ENCODE peak calls at places on chromosomes 6 and 20, in seven cellular contexts. B is CD8-positive, alpha-beta T cell; H is mammary epithelial cell; F is osteoblast; T is hepatocyte; X is lower lobe of right lung; Y is left lung. R is an unnamed sample.

GRCh38 chr20:37475258-37475657 is 45.8 kb upstream of the NNAT start:
- DNase-seq in B (no peak), H (no peak), F (no peak), T (no peak), X (no peak), Y (no peak), R (no peak)

GRCh38 chr6:104953410-104953953 is 3.4 kb upstream of the LIN28B start:
- DNase-seq in B (no peak), H (no peak), F (no peak), T (peak; percentile 19), X (no peak), Y (no peak), R (no peak)

GRCh38 chr6:27138837-27139752 is 108.4 kb upstream of the PRSS16 start:
- DNase-seq in B (peak; percentile 41), H (no peak), F (peak; percentile 52), T (peak; percentile 65), X (peak; percentile 60), Y (peak; percentile 80), R (no peak)

GRCh38 chr6:17705428-17705777 is 1.3 kb downstream of the NUP153 start:
- DNase-seq in B (no peak), H (peak; percentile 59), F (peak; percentile 75), T (peak; percentile 51), X (no peak), Y (no peak), R (peak; percentile 17)

GRCh38 chr20:2816583-2817340 is 598 bp downstream of the TMEM239 start:
- DNase-seq in B (no peak), H (no peak), F (no peak), T (no peak), X (no peak), Y (no peak), R (no peak)

GRCh38 chr6:124770784-124771183 is 191.5 kb upstream of the RNF217 start:
- DNase-seq in B (no peak), H (no peak), F (no peak), T (no peak), X (no peak), Y (no peak), R (no peak)

GRCh38 chr20:4026093-4026601 is 10.8 kb upstream of the RNF24 start:
- DNase-seq in B (no peak), H (peak; percentile 69), F (peak; percentile 95), T (peak; percentile 53), X (no peak), Y (no peak), R (peak; percentile 36)

GRCh38 chr6:156832166-156832743 is 55.1 kb downstream of the ARID1B start:
- DNase-seq in B (no peak), H (peak; percentile 35), F (peak; percentile 59), T (no peak), X (no peak), Y (no peak), R (no peak)

GRCh38 chr6:131652472-131652871 is 15.4 kb downstream of the ENPP3 start:
- DNase-seq in B (no peak), H (peak; percentile 32), F (no peak), T (peak; percentile 54), X (no peak), Y (no peak), R (peak; percentile 26)

GRCh38 chr20:61757678-61758555 is 307.8 kb downstream of the TAF4 start:
- DNase-seq in B (no peak), H (peak; percentile 47), F (peak; percentile 73), T (no peak), X (peak; percentile 38), Y (no peak), R (no peak)

GRCh38 chr20:11676618-11677289 is 240.9 kb upstream of the BTBD3 start:
- DNase-seq in B (no peak), H (peak; percentile 27), F (peak; percentile 80), T (peak; percentile 73), X (no peak), Y (no peak), R (no peak)

GRCh38 chr6:63839485-63839884 is 203.9 kb downstream of the PHF3 start:
- DNase-seq in B (no peak), H (no peak), F (no peak), T (no peak), X (no peak), Y (no peak), R (no peak)

GRCh38 chr6:154292855-154293519 is 63.6 kb downstream of the IPCEF1 start:
- DNase-seq in B (no peak), H (peak; percentile 52), F (peak; percentile 77), T (peak; percentile 21), X (no peak), Y (no peak), R (no peak)

GRCh38 chr6:111441678-111442243 is 41.3 kb downstream of the REV3L start:
- DNase-seq in B (no peak), H (no peak), F (no peak), T (no peak), X (peak; percentile 47), Y (no peak), R (no peak)

GRCh38 chr6:168089186-168090063 is 10.4 kb upstream of the FRMD1 start:
- DNase-seq in B (no peak), H (no peak), F (no peak), T (no peak), X (peak; percentile 32), Y (peak; percentile 60), R (no peak)

GRCh38 chr6:123118811-123119210 is 122.8 kb downstream of the CLVS2 start:
- DNase-seq in B (no peak), H (peak; percentile 28), F (no peak), T (peak; percentile 23), X (no peak), Y (no peak), R (no peak)

GRCh38 chr6:158609455-158610155 is 34.9 kb downstream of the DYNLT1 start:
- DNase-seq in B (no peak), H (no peak), F (no peak), T (no peak), X (no peak), Y (no peak), R (no peak)

GRCh38 chr6:158610319-158610968 is 34.1 kb downstream of the DYNLT1 start:
- DNase-seq in B (no peak), H (no peak), F (no peak), T (no peak), X (no peak), Y (no peak), R (no peak)

GRCh38 chr6:158608221-158608620 is 36.3 kb downstream of the DYNLT1 start:
- DNase-seq in B (no peak), H (no peak), F (no peak), T (no peak), X (no peak), Y (no peak), R (no peak)

GRCh38 chr6:158611039-158611438 is 33.5 kb downstream of the DYNLT1 start:
- DNase-seq in B (no peak), H (no peak), F (no peak), T (no peak), X (no peak), Y (no peak), R (no peak)

DNA sequence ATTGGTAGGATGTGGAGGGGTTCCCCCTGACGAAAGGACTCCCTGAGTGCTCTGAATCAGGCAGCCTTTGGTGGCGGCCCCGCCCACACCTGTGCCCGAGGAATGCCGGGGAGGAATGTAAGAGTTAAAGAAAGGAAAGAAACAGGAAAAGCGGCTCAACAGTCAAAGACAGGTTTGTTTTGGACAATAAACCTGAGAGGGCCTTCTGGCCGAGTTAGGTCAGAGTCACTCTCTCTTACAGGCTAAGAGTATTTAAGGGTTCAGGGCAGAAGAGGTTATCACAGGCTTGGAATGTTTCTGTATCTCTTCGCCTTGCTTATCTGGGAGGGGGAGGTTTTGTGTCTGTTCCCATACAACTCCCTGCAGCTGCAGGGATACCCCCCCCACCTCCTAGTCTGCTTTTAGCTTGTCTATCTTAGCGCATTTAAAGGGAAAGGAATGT is 32.9 kb downstream of the DYNLT1 start:
- DNase-seq in B (no peak), H (peak; percentile 40), F (no peak), T (peak; percentile 73), X (no peak), Y (peak; percentile 86), R (no peak)
- H3K36me3 ChIP-seq in B (peaks cover 20% of the 10 kb centered on the region), H (peaks cover 29% of the 10 kb centered on the region), F (peaks cover 55% of the 10 kb centered on the region), T (peaks cover 5% of the 10 kb centered on the region), X (peaks cover 55% of the 10 kb centered on the region), Y (peaks cover 75% of the 10 kb centered on the region), R (peaks cover 6% of the 10 kb centered on the region)

GRCh38 chr20:57250607-57251343 is 15.7 kb downstream of the BMP7 start:
- DNase-seq in B (no peak), H (no peak), F (no peak), T (no peak), X (no peak), Y (no peak), R (no peak)

GRCh38 chr20:57249772-57250171 is 16.7 kb downstream of the BMP7 start:
- DNase-seq in B (no peak), H (no peak), F (no peak), T (no peak), X (no peak), Y (no peak), R (no peak)

GRCh38 chr20:57251949-57252348 is 14.5 kb downstream of the BMP7 start:
- DNase-seq in B (no peak), H (no peak), F (no peak), T (no peak), X (no peak), Y (no peak), R (no peak)

GRCh38 chr20:57252559-57253162 is 13.8 kb downstream of the BMP7 start:
- DNase-seq in B (no peak), H (no peak), F (no peak), T (no peak), X (no peak), Y (no peak), R (no peak)

DNA sequence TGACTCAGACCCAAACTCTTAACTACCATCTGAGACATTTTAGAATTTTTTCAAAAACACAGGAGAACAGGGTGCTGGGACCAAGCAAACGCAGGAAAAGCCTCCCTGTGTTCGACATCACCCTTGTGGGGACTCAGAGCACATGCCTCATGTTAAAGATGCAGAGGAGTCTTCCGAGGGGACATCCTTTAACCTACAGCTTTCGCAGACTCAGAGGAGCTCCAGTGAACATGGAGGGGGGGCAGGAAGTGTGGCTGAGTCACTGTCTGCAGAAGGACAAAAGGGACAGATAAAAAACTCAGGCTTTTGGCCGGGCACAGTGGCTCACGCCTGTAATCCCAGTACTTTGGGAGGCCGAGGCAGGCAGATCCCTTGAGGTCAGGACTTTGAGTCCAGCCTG is 15.1 kb downstream of the BMP7 start:
- DNase-seq in B (no peak), H (no peak), F (no peak), T (no peak), X (no peak), Y (no peak), R (no peak)
- H3K4me1 ChIP-seq in B (peaks cover 4% of the 10 kb centered on the region), H (no peaks in the 10 kb centered on the region), F (no peaks in the 10 kb centered on the region), T (peaks cover 27% of the 10 kb centered on the region), X (no peaks in the 10 kb centered on the region), Y (no peaks in the 10 kb centered on the region), R (peaks cover 2% of the 10 kb centered on the region)

GRCh38 chr20:58698741-58699141 is 6.1 kb downstream of the NPEPL1 start:
- DNase-seq in B (no peak), H (no peak), F (no peak), T (no peak), X (no peak), Y (peak; percentile 61), R (no peak)
- H3K4me3 ChIP-seq in B (no peak overlapping the region), H (no peak overlapping the region), F (no peak overlapping the region), T (no peak overlapping the region), X (no peak overlapping the region), Y (no peak overlapping the region), R (no peak overlapping the region)

DNA sequence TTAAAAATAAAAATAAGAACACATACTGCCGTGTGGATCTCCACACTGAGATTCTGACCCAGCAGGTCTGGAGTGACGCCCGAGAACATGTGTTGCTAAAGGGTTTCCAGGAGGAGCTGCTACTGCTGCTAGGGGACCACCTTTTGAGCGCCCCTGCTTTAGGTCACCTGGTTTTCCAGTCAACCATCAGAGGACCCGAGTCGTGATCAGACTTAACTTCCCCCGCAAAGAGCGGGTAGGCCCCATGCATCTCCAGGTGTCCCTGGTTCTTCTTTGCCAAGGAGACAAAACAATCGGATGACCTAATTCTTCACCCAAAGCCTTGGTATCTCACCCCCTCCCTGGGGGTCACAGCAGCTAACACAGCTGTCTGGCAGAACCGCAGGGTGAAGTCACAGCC is 51.1 kb upstream of the STX16 start:
- DNase-seq in B (no peak), H (no peak), F (no peak), T (no peak), X (no peak), Y (no peak), R (no peak)
- H3K36me3 ChIP-seq in B (no peaks in the 10 kb centered on the region), H (no peaks in the 10 kb centered on the region), F (no peaks in the 10 kb centered on the region), T (no peaks in the 10 kb centered on the region), X (no peaks in the 10 kb centered on the region), Y (no peaks in the 10 kb centered on the region), R (no peaks in the 10 kb centered on the region)